ENCODE peak calls at places on chromosomes 5 and 9, in four cellular contexts. S, W, B and K are unnamed samples.

GRCh38 chr5:141306630-141307029 is 2.8 kb upstream of the SLC25A2 start:
- DNase-seq in S (no peak), W (no peak), B (no peak), K (no peak)

GRCh38 chr5:71681282-71681681 is 37.8 kb upstream of the CARTPT start:
- DNase-seq in S (no peak), W (peak), B (no peak), K (peak)

GRCh38 chr9:121349009-121349408 is 21.0 kb downstream of the STOM start:
- DNase-seq in S (no peak), W (no peak), B (no peak), K (no peak)

GRCh38 chr5:123450641-123451421 is 27.6 kb upstream of the CEP120 start:
- DNase-seq in S (no peak), W (no peak), B (no peak), K (peak)

GRCh38 chr5:95113489-95113888 is 171.4 kb downstream of the MCTP1 start:
- DNase-seq in S (no peak), W (no peak), B (no peak), K (peak)

GRCh38 chr9:114803459-114803858 is 2.4 kb downstream of the TNFSF15 start:
- DNase-seq in S (no peak), W (no peak), B (no peak), K (no peak)

GRCh38 chr5:158565017-158565789 is 534.5 kb downstream of the EBF1 start:
- DNase-seq in S (no peak), W (no peak), B (no peak), K (no peak)

GRCh38 chr5:107380654-107381053 is 290.1 kb downstream of the EFNA5 start:
- DNase-seq in S (no peak), W (peak), B (no peak), K (no peak)

GRCh38 chr9:129888809-129889460 is 53.7 kb downstream of the USP20 start:
- DNase-seq in S (no peak), W (no peak), B (no peak), K (no peak)

GRCh38 chr5:2149196-2149541 is 266.4 kb upstream of the IRX4 start:
- DNase-seq in S (no peak), W (no peak), B (no peak), K (peak)

GRCh38 chr9:107212613-107213012 is 70.5 kb upstream of the RAD23B start:
- DNase-seq in S (no peak), W (no peak), B (no peak), K (no peak)

GRCh38 chr5:40995816-40996586 is 75.1 kb downstream of the MROH2B start:
- DNase-seq in S (no peak), W (peak), B (no peak), K (no peak)

GRCh38 chr5:158559643-158560042 is 540.1 kb downstream of the EBF1 start:
- DNase-seq in S (no peak), W (no peak), B (no peak), K (no peak)

GRCh38 chr5:142063878-142064331 is 44.7 kb upstream of the NDFIP1 start:
- DNase-seq in S (no peak), W (no peak), B (no peak), K (peak)

GRCh38 chr9:132460240-132460639 is 50.2 kb downstream of the CFAP77 start:
- DNase-seq in S (no peak), W (no peak), B (no peak), K (no peak)

GRCh38 chr9:136899196-136899595 is 12.9 kb downstream of the TRAF2 start:
- DNase-seq in S (no peak), W (peak), B (no peak), K (no peak)

GRCh38 chr5:133384120-133384855 is 228.1 kb downstream of the FSTL4 start:
- DNase-seq in S (no peak), W (no peak), B (no peak), K (no peak)

GRCh38 chr5:54909911-54910870 is 75.2 kb downstream of the ESM1 start:
- DNase-seq in S (no peak), W (no peak), B (no peak), K (peak)

GRCh38 chr5:174998131-174998730 is 273.8 kb downstream of the MSX2 start:
- DNase-seq in S (no peak), W (no peak), B (no peak), K (no peak)

GRCh38 chr5:14881826-14882225 is 10.2 kb upstream of the ANKH start:
- DNase-seq in S (no peak), W (no peak), B (no peak), K (no peak)

GRCh38 chr5:179619776-179620175 is 3.7 kb downstream of the HNRNPH1 start:
- DNase-seq in S (no peak), W (no peak), B (no peak), K (peak)

GRCh38 chr9:5620494-5620893 is 8.4 kb upstream of the RIC1 start:
- DNase-seq in S (peak), W (no peak), B (no peak), K (no peak)

GRCh38 chr9:121107041-121107440 is 32.3 kb downstream of the CNTRL start:
- DNase-seq in S (no peak), W (peak), B (no peak), K (peak)

GRCh38 chr5:152051499-152052454 is 127.1 kb upstream of the GLRA1 start:
- DNase-seq in S (no peak), W (no peak), B (no peak), K (no peak)

GRCh38 chr5:103402861-103403260 is 144.3 kb downstream of the MACIR start:
- DNase-seq in S (no peak), W (no peak), B (no peak), K (no peak)

GRCh38 chr9:94157408-94157801 is 73.1 kb downstream of the PTPDC1 start:
- DNase-seq in S (no peak), W (no peak), B (no peak), K (no peak)

GRCh38 chr5:108212775-108213346 is 169.0 kb downstream of the FBXL17 start:
- DNase-seq in S (no peak), W (peak), B (no peak), K (peak)

GRCh38 chr5:9186069-9186468 is 359.8 kb downstream of the SEMA5A start:
- DNase-seq in S (no peak), W (no peak), B (no peak), K (no peak)

GRCh38 chr9:117448066-117448465 is 33.2 kb upstream of the ASTN2 start:
- DNase-seq in S (no peak), W (no peak), B (no peak), K (no peak)

GRCh38 chr9:137482094-137482781 is 23.1 kb upstream of the NSMF start:
- DNase-seq in S (peak), W (peak), B (no peak), K (peak)

GRCh38 chr5:68114641-68115040 is 100.9 kb upstream of the PIK3R1 start:
- DNase-seq in S (no peak), W (no peak), B (no peak), K (peak)

GRCh38 chr5:24788829-24789509 is 144.2 kb upstream of the CDH10 start:
- DNase-seq in S (no peak), W (peak), B (no peak), K (peak)

GRCh38 chr5:169610606-169611005 is 26.5 kb upstream of the DOCK2 start:
- DNase-seq in S (no peak), W (peak), B (no peak), K (no peak)

GRCh38 chr5:160296496-160296895 is 15.9 kb downstream of the CCNJL start:
- DNase-seq in S (no peak), W (no peak), B (no peak), K (no peak)

GRCh38 chr5:93162201-93162654 is 418.8 kb downstream of the NR2F1-AS1 start:
- DNase-seq in S (no peak), W (no peak), B (no peak), K (no peak)

GRCh38 chr9:131739192-131739961 is 499 bp downstream of the RAPGEF1 start:
- DNase-seq in S (no peak), W (no peak), B (no peak), K (peak)

GRCh38 chr5:75168026-75168750 is 68.5 kb downstream of the ANKRD31 start:
- DNase-seq in S (no peak), W (no peak), B (no peak), K (no peak)

GRCh38 chr5:75167345-75167744 is 69.3 kb downstream of the ANKRD31 start:
- DNase-seq in S (no peak), W (peak), B (no peak), K (no peak)
- TF ChIP-seq CTCF in S (peak), W (no peak), B (no peak), K (peak)

DNA sequence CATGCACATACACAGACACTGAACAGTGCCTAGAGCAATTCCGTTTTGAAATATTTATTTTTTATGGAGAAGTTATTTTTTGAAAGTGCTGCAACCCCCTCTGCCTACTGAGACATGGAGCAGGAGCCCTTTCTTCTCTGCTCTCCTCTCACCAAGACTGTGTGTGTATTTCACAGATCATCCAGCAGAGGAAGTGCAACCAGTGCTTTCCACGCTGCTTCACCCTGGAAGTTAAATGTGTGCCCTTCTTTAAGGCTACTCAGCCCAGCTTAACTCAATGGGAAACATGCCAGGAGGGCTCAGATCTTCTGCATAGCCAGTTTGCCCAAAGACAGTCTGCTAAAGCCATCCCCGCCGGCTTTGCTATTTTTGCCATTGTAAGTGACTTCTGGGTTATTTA is 606.3 kb downstream of the TLE1 start:
- DNase-seq in S (no peak), W (peak), B (no peak), K (no peak)
- TF ChIP-seq CTCF in S (peak), W (no peak), B (no peak), K (peak)

DNA sequence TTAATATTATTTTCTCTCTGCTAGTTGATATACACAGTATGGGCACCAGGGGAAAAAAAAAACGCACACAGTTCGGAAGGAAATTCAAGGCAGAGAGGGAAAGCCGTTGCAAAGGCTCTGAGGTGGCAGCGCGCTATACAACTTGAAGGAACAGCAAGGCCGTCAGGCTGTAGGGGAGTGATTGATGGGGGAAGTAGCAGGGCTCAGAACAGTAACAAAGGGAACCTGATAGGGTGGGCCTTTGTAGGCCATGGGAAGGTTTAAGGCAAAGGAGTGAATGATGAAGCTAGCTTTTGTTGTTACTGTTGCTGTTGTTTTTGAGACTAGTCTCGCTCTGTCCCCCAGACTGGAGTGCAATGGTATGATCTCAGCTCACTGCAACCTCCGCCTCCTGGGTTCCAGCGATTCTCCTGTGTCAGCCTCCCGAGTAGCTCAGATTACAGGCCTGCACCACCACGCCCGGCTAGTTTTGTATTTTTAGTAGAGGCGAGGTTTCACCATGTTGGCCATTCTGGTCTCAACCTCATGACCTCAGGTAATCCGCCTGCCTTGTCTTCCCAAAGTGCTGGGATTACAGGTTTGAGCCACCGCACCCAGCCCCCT is 27.0 kb downstream of the AQP7 start:
- DNase-seq in S (no peak), W (no peak), B (no peak), K (no peak)
- TF ChIP-seq CTCF in S (no peak), W (no peak), B (no peak), K (no peak)

GRCh38 chr9:133782157-133783130 is 44.3 kb upstream of the SARDH start:
- DNase-seq in S (peak), W (peak), B (peak), K (peak)
- TF ChIP-seq CTCF in S (peak), W (peak), B (peak), K (peak)